ENCODE peak calls at places on chromosome 12, in four cellular contexts. R is nephron progenitor cell, W is IMR-90, M is NCI-H1436 treated with DMSO at 0.1 percent for 48 hours. X is an unnamed sample.

GRCh38 chr12:2924019-2924418 is 33.3 kb downstream of the TULP3 start:
- DNase-seq in R (no peak), W (peak), M (no peak), X (no peak)

GRCh38 chr12:124352839-124353238 is 57.9 kb downstream of the RFLNA start:
- DNase-seq in R (no peak), W (no peak), M (no peak), X (peak)

GRCh38 chr12:1801285-1801975 is 18.9 kb upstream of the LRTM2 start:
- DNase-seq in R (no peak), W (peak), M (no peak), X (no peak)

GRCh38 chr12:6444704-6445688 is at the start of gene CD27:
- DNase-seq in R (no peak), W (no peak), M (no peak), X (no peak)

GRCh38 chr12:121467638-121468403 is 67.9 kb downstream of the RNF34 start:
- DNase-seq in R (no peak), W (no peak), M (no peak), X (peak)

GRCh38 chr12:123389560-123390351 is 5.8 kb downstream of the KMT5A start:
- DNase-seq in R (peak), W (no peak), M (no peak), X (peak)

GRCh38 chr12:69879007-69879960 is 54.3 kb downstream of the MYRFL start:
- DNase-seq in R (peak), W (peak), M (no peak), X (peak)

GRCh38 chr12:12527820-12528296 is 34.8 kb downstream of the DUSP16 start:
- DNase-seq in R (no peak), W (no peak), M (no peak), X (no peak)

GRCh38 chr12:66491812-66492361 is 187.0 kb downstream of the GRIP1 start:
- DNase-seq in R (no peak), W (no peak), M (no peak), X (peak)

GRCh38 chr12:61853945-61854344 is 406.3 kb upstream of the USP15 start:
- DNase-seq in R (no peak), W (no peak), M (no peak), X (no peak)

GRCh38 chr12:113601656-113602263 is 130.1 kb upstream of the LHX5 start:
- DNase-seq in R (peak), W (no peak), M (no peak), X (peak)

GRCh38 chr12:66768293-66768692 is 89.4 kb upstream of the GRIP1 start:
- DNase-seq in R (no peak), W (no peak), M (no peak), X (no peak)

GRCh38 chr12:114694436-114695304 is 10.7 kb upstream of the TBX3 start:
- DNase-seq in R (no peak), W (no peak), M (peak), X (peak)

GRCh38 chr12:65670775-65671174 is 153.5 kb upstream of the HMGA2 start:
- DNase-seq in R (no peak), W (peak), M (no peak), X (no peak)

GRCh38 chr12:125185311-125185739 is 120.1 kb downstream of the AACS start:
- DNase-seq in R (peak), W (no peak), M (no peak), X (peak)

GRCh38 chr12:114381177-114381576 is 24.8 kb downstream of the TBX5 start:
- DNase-seq in R (no peak), W (no peak), M (no peak), X (no peak)

GRCh38 chr12:68012712-68013111 is 23.5 kb downstream of the IFNG-AS1 start:
- DNase-seq in R (no peak), W (no peak), M (peak), X (peak)

GRCh38 chr12:108712164-108712924 is 19.0 kb downstream of the CORO1C start:
- DNase-seq in R (no peak), W (no peak), M (no peak), X (no peak)

X was measured in left kidney.